ENCODE peak calls at places on chromosomes 5 and 9, in four cellular contexts. One of them, this sample, is unnamed.

GRCh38 chr5:135877570-135878155 is 18.0 kb downstream of the IL9 start:
- DNase-seq in heart left ventricle: no peak
- DNase-seq in Peyer's patch: no peak
- DNase-seq in sigmoid colon: no peak
- DNase-seq in this sample: no peak

GRCh38 chr5:178388381-178389030 is 155.9 kb upstream of the PHYKPL start:
- DNase-seq in heart left ventricle: peak; percentile 62
- DNase-seq in Peyer's patch: peak; percentile 57
- DNase-seq in sigmoid colon: peak; percentile 45
- DNase-seq in this sample: peak; percentile 39

GRCh38 chr5:131109540-131110255 is 55.4 kb downstream of the HINT1 start:
- DNase-seq in heart left ventricle: no peak
- DNase-seq in sigmoid colon: no peak
- DNase-seq in Peyer's patch: no peak
- DNase-seq in this sample: no peak

GRCh38 chr9:107895524-107896001 is 406.0 kb upstream of the KLF4 start:
- DNase-seq in Peyer's patch: no peak
- DNase-seq in heart left ventricle: no peak
- DNase-seq in sigmoid colon: no peak
- DNase-seq in this sample: no peak

GRCh38 chr5:78984020-78984610 is 995 bp downstream of the ARSB start:
- DNase-seq in sigmoid colon: no peak
- DNase-seq in Peyer's patch: no peak
- DNase-seq in heart left ventricle: no peak
- DNase-seq in this sample: no peak

GRCh38 chr5:13994606-13995336 is 50.3 kb upstream of the DNAH5 start:
- DNase-seq in sigmoid colon: no peak
- DNase-seq in Peyer's patch: no peak
- DNase-seq in heart left ventricle: no peak
- DNase-seq in this sample: no peak

GRCh38 chr5:124764992-124765611 is 18.7 kb upstream of the ZNF608 start:
- DNase-seq in heart left ventricle: no peak
- DNase-seq in Peyer's patch: no peak
- DNase-seq in sigmoid colon: no peak
- DNase-seq in this sample: no peak

GRCh38 chr9:36911601-36912412 is 122.3 kb downstream of the PAX5 start:
- DNase-seq in Peyer's patch: no peak
- DNase-seq in heart left ventricle: no peak
- DNase-seq in sigmoid colon: peak; percentile 54
- DNase-seq in this sample: no peak

GRCh38 chr5:169431386-169431785 is 130.4 kb upstream of the SLIT3 start:
- DNase-seq in Peyer's patch: no peak
- DNase-seq in sigmoid colon: no peak
- DNase-seq in heart left ventricle: no peak
- DNase-seq in this sample: no peak

GRCh38 chr5:123351820-123352219 is 71.4 kb downstream of the CEP120 start:
- DNase-seq in sigmoid colon: no peak
- DNase-seq in heart left ventricle: no peak
- DNase-seq in Peyer's patch: no peak
- DNase-seq in this sample: no peak

GRCh38 chr9:114691046-114691955 is 9.3 kb upstream of the TEX48 start:
- DNase-seq in sigmoid colon: no peak
- DNase-seq in heart left ventricle: no peak
- DNase-seq in Peyer's patch: no peak
- DNase-seq in this sample: no peak

GRCh38 chr5:60487466-60487865 is 212.5 kb downstream of the DEPDC1B start:
- DNase-seq in heart left ventricle: no peak
- DNase-seq in Peyer's patch: no peak
- DNase-seq in sigmoid colon: no peak
- DNase-seq in this sample: no peak

GRCh38 chr9:34456746-34457145 is 1.6 kb downstream of the FAM219A start:
- DNase-seq in Peyer's patch: no peak
- DNase-seq in sigmoid colon: no peak
- DNase-seq in heart left ventricle: no peak
- DNase-seq in this sample: no peak

GRCh38 chr5:54087436-54087835 is 222.9 kb downstream of the ARL15 start:
- DNase-seq in sigmoid colon: no peak
- DNase-seq in heart left ventricle: no peak
- DNase-seq in Peyer's patch: no peak
- DNase-seq in this sample: no peak

GRCh38 chr5:77960305-77960704 is 184.2 kb upstream of the TBCA start:
- DNase-seq in heart left ventricle: no peak
- DNase-seq in sigmoid colon: no peak
- DNase-seq in Peyer's patch: no peak
- DNase-seq in this sample: no peak

GRCh38 chr5:15286659-15287058 is 213.3 kb upstream of the FBXL7 start:
- DNase-seq in sigmoid colon: no peak
- DNase-seq in Peyer's patch: no peak
- DNase-seq in heart left ventricle: no peak
- DNase-seq in this sample: no peak

GRCh38 chr5:1836176-1836890 is 35.1 kb downstream of the NDUFS6 start:
- DNase-seq in heart left ventricle: peak; percentile 67
- DNase-seq in Peyer's patch: no peak
- DNase-seq in sigmoid colon: no peak
- DNase-seq in this sample: no peak

GRCh38 chr5:65823820-65824445 is 101.9 kb downstream of the NLN start:
- DNase-seq in Peyer's patch: no peak
- DNase-seq in sigmoid colon: no peak
- DNase-seq in heart left ventricle: no peak
- DNase-seq in this sample: no peak

GRCh38 chr5:115116001-115116400 is 53.7 kb downstream of the TRIM36 start:
- DNase-seq in sigmoid colon: no peak
- DNase-seq in heart left ventricle: no peak
- DNase-seq in Peyer's patch: no peak
- DNase-seq in this sample: no peak

GRCh38 chr5:126044111-126044668 is 379.0 kb upstream of the GRAMD2B start:
- DNase-seq in sigmoid colon: no peak
- DNase-seq in heart left ventricle: peak; percentile 58
- DNase-seq in Peyer's patch: no peak
- DNase-seq in this sample: no peak

GRCh38 chr5:151157426-151158286 is at the start of gene ANXA6:
- DNase-seq in heart left ventricle: peak; percentile 92
- DNase-seq in Peyer's patch: peak; percentile 92
- DNase-seq in sigmoid colon: peak; percentile 95
- DNase-seq in this sample: peak; percentile 92

GRCh38 chr9:95078934-95079333 is 238.6 kb downstream of the FANCC start:
- DNase-seq in Peyer's patch: peak; percentile 53
- DNase-seq in sigmoid colon: peak; percentile 63
- DNase-seq in heart left ventricle: no peak
- DNase-seq in this sample: no peak

GRCh38 chr9:95350266-95350665 is 32.8 kb upstream of the FANCC start:
- DNase-seq in heart left ventricle: no peak
- DNase-seq in Peyer's patch: no peak
- DNase-seq in sigmoid colon: no peak
- DNase-seq in this sample: no peak

GRCh38 chr9:94826644-94827410 is 100.3 kb downstream of the AOPEP start:
- DNase-seq in heart left ventricle: no peak
- DNase-seq in Peyer's patch: no peak
- DNase-seq in sigmoid colon: no peak
- DNase-seq in this sample: no peak

GRCh38 chr9:106829666-106830408 is 33.1 kb upstream of the ZNF462 start:
- DNase-seq in Peyer's patch: no peak
- DNase-seq in sigmoid colon: no peak
- DNase-seq in heart left ventricle: no peak
- DNase-seq in this sample: no peak

DNA sequence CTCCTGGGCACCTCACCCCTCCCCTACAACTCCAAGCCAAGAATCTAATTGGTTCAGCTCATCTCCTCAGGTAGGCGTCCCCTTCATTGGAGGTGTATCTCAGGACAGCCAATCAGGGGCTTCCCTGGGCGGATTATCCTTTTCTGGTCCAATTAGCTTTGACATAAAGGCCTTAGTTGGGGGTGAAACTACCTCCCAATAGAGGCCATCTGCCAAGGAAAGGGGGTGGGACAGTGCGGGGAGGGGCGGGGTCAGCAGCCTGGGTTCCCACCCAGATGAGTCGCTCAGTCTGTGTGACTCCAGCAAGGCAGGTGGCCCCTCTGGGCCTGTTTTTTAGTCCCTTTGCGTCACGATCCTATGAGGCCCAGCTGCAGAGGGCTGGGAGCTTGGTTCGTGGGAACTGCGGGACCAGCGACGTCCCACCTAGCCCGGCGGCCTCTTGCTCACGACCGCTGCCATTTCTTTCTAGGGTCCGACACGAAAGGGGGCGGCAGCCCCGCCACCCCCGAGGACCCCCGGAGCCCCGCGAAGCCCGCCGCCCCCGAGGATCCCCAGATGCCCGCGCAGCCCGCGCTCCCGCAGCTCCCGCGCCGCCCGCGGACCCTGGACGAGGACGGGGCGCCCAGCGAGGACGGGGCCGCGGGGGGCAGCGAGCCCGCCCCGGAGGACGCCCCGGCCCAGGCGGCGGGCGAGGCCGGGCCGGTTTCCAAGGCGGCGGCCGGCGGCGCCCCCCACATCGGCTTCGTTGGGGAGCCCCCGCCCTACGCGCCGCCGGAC is 9.0 kb downstream of the PRRT1B start:
- DNase-seq in Peyer's patch: no peak
- DNase-seq in heart left ventricle: no peak
- DNase-seq in sigmoid colon: no peak
- DNase-seq in this sample: no peak
- TF ChIP-seq POLR2A in Peyer's patch: no peak
- TF ChIP-seq POLR2A in heart left ventricle: no peak
- TF ChIP-seq POLR2A in sigmoid colon: no peak
- TF ChIP-seq POLR2A in this sample: no peak

GRCh38 chr5:149419532-149420485 is 40.7 kb upstream of the IL17B start:
- DNase-seq in heart left ventricle: peak; percentile 65
- DNase-seq in sigmoid colon: no peak
- DNase-seq in Peyer's patch: no peak
- DNase-seq in this sample: no peak
- TF ChIP-seq POLR2A in heart left ventricle: no peak
- TF ChIP-seq POLR2A in sigmoid colon: no peak
- TF ChIP-seq POLR2A in Peyer's patch: no peak
- TF ChIP-seq POLR2A in this sample: no peak

DNA sequence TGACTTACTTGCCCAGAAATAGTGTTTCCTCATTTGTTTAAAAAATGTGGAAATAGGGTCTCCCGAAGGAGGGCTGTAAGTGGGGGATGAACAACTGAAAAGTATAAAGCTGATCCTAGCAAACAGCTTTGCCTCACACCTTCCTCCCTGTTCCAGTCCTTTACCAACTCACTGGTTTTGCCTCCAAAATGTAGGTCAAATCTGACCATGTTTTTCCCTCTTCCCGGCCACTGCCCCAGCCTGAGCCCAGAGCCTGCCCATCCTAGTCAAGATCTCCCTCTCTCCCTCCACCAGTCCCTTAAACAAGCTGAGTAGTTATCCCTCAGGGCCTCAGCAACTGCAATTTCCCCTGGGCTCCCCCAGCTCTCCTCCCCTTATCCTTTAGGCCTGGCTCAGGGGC is 82.4 kb upstream of the FBXW11 start:
- DNase-seq in Peyer's patch: peak; percentile 21
- DNase-seq in sigmoid colon: peak; percentile 54
- DNase-seq in heart left ventricle: no peak
- DNase-seq in this sample: peak; percentile 17
- TF ChIP-seq POLR2A in Peyer's patch: no peak
- TF ChIP-seq POLR2A in sigmoid colon: no peak
- TF ChIP-seq POLR2A in heart left ventricle: no peak
- TF ChIP-seq POLR2A in this sample: no peak

GRCh38 chr9:121650220-121651013 is 1.0 kb upstream of the DAB2IP start:
- DNase-seq in heart left ventricle: peak; percentile 77
- DNase-seq in sigmoid colon: peak; percentile 81
- DNase-seq in Peyer's patch: peak; percentile 79
- DNase-seq in this sample: no peak
- TF ChIP-seq POLR2A in heart left ventricle: no peak
- TF ChIP-seq POLR2A in sigmoid colon: no peak
- TF ChIP-seq POLR2A in Peyer's patch: no peak
- TF ChIP-seq POLR2A in this sample: no peak

DNA sequence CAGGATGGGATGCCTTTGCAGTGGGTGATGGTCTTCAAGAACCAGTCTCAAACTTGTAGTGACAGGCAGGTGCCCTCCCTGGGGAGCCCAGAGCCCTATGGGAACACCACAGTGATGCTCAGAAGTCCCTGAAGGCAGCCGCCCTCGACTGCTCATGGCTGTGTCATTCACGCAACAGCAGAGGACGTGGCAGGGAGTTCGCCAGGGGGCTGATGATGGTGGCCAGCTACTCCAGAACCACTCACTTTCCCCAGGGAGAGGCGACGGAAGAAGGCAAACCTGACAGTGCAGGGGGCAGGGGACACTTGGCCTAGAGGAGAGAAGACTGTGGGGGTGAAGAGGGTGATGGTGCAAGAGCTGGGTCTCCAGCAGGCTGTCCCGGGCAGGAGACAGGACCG is 4.0 kb downstream of the IL13 start:
- DNase-seq in heart left ventricle: no peak
- DNase-seq in Peyer's patch: no peak
- DNase-seq in sigmoid colon: no peak
- DNase-seq in this sample: no peak
- TF ChIP-seq POLR2A in heart left ventricle: no peak
- TF ChIP-seq POLR2A in Peyer's patch: no peak
- TF ChIP-seq POLR2A in sigmoid colon: no peak
- TF ChIP-seq POLR2A in this sample: no peak

GRCh38 chr9:35681341-35682002 is 7.7 kb downstream of the CA9 start:
- DNase-seq in Peyer's patch: no peak
- DNase-seq in sigmoid colon: no peak
- DNase-seq in heart left ventricle: no peak
- DNase-seq in this sample: no peak

GRCh38 chr9:35682083-35682482 is 7.6 kb downstream of the TPM2 start:
- DNase-seq in sigmoid colon: peak; percentile 76
- DNase-seq in heart left ventricle: no peak
- DNase-seq in Peyer's patch: no peak
- DNase-seq in this sample: peak; percentile 8

GRCh38 chr9:35680331-35681105 is 6.8 kb downstream of the CA9 start:
- DNase-seq in heart left ventricle: no peak
- DNase-seq in Peyer's patch: peak; percentile 68
- DNase-seq in sigmoid colon: no peak
- DNase-seq in this sample: no peak

GRCh38 chr9:35683323-35683722 is 6.4 kb downstream of the TPM2 start:
- DNase-seq in heart left ventricle: no peak
- DNase-seq in Peyer's patch: no peak
- DNase-seq in sigmoid colon: no peak
- DNase-seq in this sample: no peak

GRCh38 chr9:35682520-35682919 is 7.2 kb downstream of the TPM2 start:
- DNase-seq in heart left ventricle: no peak
- DNase-seq in Peyer's patch: no peak
- DNase-seq in sigmoid colon: no peak
- DNase-seq in this sample: no peak
- TF ChIP-seq POLR2A in heart left ventricle: no peak
- TF ChIP-seq POLR2A in Peyer's patch: no peak
- TF ChIP-seq POLR2A in sigmoid colon: no peak
- TF ChIP-seq POLR2A in this sample: no peak

This sample was measured in right lobe of liver.